ENCODE peak calls at places on chromosomes 4 and X, in nine cellular contexts. E is keratinocyte; G is SK-N-MC; C is suprapubic skin; P is stomach; Z is CD4-positive, alpha-beta memory T cell; V is psoas muscle; A is pancreas; H is cardiac muscle cell. Y is an unnamed sample. For H3K36me3, the result is how much of the 10 kb centered on the place peaks cover.

GRCh38 chr4:119559044-119559647 is 69.5 kb downstream of the PDE5A start:
- DNase-seq in A (no peak), Z (no peak), V (no peak), C (no peak), E (no peak), H (peak), P (no peak), G (peak), Y (peak)

GRCh38 chrX:6693051-6693450 is 158.1 kb upstream of the VCX3A start:
- DNase-seq in G (no peak), C (no peak), A (no peak), E (no peak), V (no peak), Z (no peak), H (no peak), P (no peak), Y (no peak)

GRCh38 chr4:186739802-186740434 is 16.3 kb upstream of the FAT1 start:
- DNase-seq in H (no peak), G (no peak), P (no peak), Z (no peak), C (no peak), V (no peak), E (no peak), A (no peak), Y (no peak)

GRCh38 chr4:89111833-89112563 is 665 bp downstream of the TIGD2 start:
- DNase-seq in E (peak), Z (peak), C (no peak), P (no peak), H (peak), A (no peak), G (no peak), V (no peak), Y (peak)

GRCh38 chr4:7187691-7188090 is 4.6 kb upstream of the SORCS2 start:
- DNase-seq in Z (no peak), H (no peak), V (peak), G (no peak), P (no peak), C (peak), A (peak), E (no peak), Y (no peak)

GRCh38 chrX:124217289-124218251 is 114.9 kb upstream of the TEX13D start:
- DNase-seq in E (peak), C (no peak), V (no peak), G (no peak), A (no peak), P (no peak), H (no peak), Z (peak), Y (no peak)

GRCh38 chr4:143391895-143392294 is 55.2 kb downstream of the GAB1 start:
- DNase-seq in Z (no peak), G (no peak), A (no peak), H (no peak), V (no peak), E (no peak), C (no peak), P (no peak), Y (no peak)

GRCh38 chr4:174209296-174209695 is 74.2 kb downstream of the FBXO8 start:
- DNase-seq in E (no peak), A (no peak), H (no peak), G (no peak), P (no peak), Z (no peak), V (no peak), C (no peak), Y (no peak)

GRCh38 chr4:186621959-186622553 is 66.7 kb upstream of the MTNR1A start:
- DNase-seq in A (no peak), G (no peak), Z (no peak), C (no peak), P (no peak), H (no peak), V (no peak), E (no peak), Y (peak)

GRCh38 chrX:106718709-106719108 is 7.8 kb upstream of the RNF128 start:
- DNase-seq in H (no peak), P (no peak), E (no peak), A (no peak), V (no peak), G (no peak), C (no peak), Z (no peak), Y (peak)

GRCh38 chr4:37847311-37847710 is 20.8 kb downstream of the PGM2 start:
- DNase-seq in G (no peak), E (no peak), P (no peak), Z (no peak), A (no peak), C (no peak), H (no peak), V (no peak), Y (no peak)
- H3K36me3 ChIP-seq in G (under half), E (under half), P (half or more), Z (under half), A (under half), C (half or more), H (under half), V (under half), Y (under half)

GRCh38 chrX:153870288-153870690 is 15.7 kb downstream of the L1CAM start:
- DNase-seq in E (no peak), C (no peak), P (no peak), Z (no peak), G (no peak), H (no peak), A (no peak), V (no peak), Y (no peak)
- H3K36me3 ChIP-seq in E (under half), C (under half), P (under half), Z (under half), G (under half), H (under half), A (under half), V (under half), Y (under half)

DNA sequence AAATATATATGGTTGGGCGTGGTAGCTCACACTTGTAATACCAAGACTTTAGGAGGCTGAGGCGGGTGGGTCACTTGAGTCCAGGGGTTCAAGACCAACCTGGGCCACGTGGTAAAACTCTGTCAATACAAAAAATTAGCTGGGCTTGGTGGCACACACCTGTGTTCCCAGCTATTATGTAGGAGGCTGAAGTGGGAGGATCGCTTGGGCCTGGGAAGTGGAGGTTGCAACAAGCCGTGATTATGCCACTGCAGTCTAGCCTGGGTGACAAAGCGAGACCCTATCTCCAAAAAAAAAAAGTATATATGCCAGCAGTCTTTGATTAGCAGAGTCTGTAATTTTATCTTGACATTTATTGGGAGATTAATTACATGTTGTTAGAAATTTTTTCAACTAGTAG is 8.7 kb downstream of the EIF2S3 start:
- DNase-seq in Z (no peak), H (no peak), A (no peak), V (no peak), G (no peak), P (no peak), C (no peak), E (no peak), Y (no peak)
- H3K36me3 ChIP-seq in Z (under half), H (half or more), A (half or more), V (under half), G (half or more), P (half or more), C (half or more), E (under half), Y (under half)

DNA sequence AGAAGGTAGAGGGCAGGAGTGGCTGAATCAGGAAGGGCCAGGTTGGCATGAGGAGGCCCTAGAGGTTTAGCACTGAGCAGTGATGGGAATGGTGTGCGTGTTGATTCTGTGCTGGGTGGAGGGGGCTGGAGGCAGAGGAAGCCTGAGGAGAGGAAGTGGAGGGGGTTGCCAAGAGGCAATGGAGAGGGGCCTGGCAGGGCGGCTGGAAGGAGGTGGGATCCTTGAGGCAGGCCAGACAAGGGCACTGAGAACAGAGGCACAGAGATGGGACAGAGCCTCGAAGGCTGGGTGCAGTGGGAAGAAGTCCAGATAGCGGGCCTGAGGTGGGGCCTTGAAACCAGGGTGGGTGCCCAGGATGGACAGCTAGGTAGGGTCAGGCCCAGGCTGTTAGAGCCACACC is 24.3 kb downstream of the SH3BP2 start:
- DNase-seq in A (no peak), P (no peak), H (no peak), Z (no peak), E (no peak), V (peak), G (no peak), C (no peak), Y (no peak)
- H3K36me3 ChIP-seq in A (under half), P (under half), H (under half), Z (under half), E (under half), V (under half), G (under half), C (under half), Y (under half)

DNA sequence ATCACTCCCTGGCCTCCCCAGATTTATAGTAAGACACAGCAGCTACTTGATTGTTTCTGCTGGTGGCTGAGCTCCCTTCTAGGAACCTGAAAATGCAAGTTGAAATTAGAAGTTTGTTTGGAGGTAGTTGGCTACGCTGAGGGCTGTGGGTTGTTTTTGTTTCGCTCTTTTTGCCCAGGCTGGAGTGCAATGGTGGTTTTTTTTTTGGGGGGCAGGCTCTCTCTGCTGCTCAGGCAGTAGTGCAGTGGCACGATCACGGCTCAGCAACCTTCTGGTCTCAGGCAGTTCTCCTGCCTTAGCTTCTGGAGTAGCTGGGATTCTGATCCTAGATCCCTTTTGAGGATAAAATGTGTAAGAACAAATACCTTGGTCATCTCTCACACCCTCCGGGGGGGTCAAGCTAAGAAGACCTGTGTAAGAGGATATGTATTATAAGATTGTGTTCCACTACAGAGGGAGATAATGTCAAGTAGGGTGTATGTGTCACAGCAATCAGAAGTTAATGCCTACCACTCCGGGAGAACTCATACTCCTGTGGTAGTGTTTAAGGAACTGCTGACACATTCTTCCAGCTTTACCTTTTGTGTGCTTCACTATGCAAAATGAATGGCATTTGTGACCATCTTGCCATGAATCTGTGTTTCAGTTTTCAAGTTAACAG is 9.7 kb downstream of the JADE1 start:
- DNase-seq in P (no peak), V (no peak), E (no peak), Z (no peak), C (no peak), H (no peak), G (no peak), A (no peak), Y (no peak)
- H3K36me3 ChIP-seq in P (under half), V (under half), E (under half), Z (under half), C (under half), H (under half), G (under half), A (under half), Y (under half)

GRCh38 chr4:84535901-84536300 is 36.8 kb upstream of the NKX6-1 start:
- DNase-seq in G (no peak), Z (no peak), P (no peak), E (no peak), H (no peak), A (no peak), C (no peak), V (no peak), Y (no peak)

GRCh38 chr4:84530449-84530848 is 31.4 kb upstream of the NKX6-1 start:
- DNase-seq in H (no peak), E (no peak), C (no peak), P (no peak), G (peak), A (no peak), Z (no peak), V (no peak), Y (no peak)

GRCh38 chr4:84529169-84529751 is 30.2 kb upstream of the NKX6-1 start:
- DNase-seq in P (no peak), Z (no peak), E (no peak), A (no peak), V (no peak), G (no peak), C (no peak), H (peak), Y (no peak)

GRCh38 chr4:84530871-84531270 is 31.8 kb upstream of the NKX6-1 start:
- DNase-seq in Z (no peak), E (no peak), C (no peak), G (no peak), A (no peak), V (no peak), H (no peak), P (no peak), Y (no peak)

GRCh38 chr4:84531689-84532088 is 32.6 kb upstream of the NKX6-1 start:
- DNase-seq in P (no peak), Z (no peak), E (no peak), H (no peak), V (no peak), C (no peak), G (no peak), A (no peak), Y (no peak)
- H3K36me3 ChIP-seq in P (under half), Z (under half), E (under half), H (under half), V (under half), C (under half), G (under half), A (under half), Y (under half)

DNA sequence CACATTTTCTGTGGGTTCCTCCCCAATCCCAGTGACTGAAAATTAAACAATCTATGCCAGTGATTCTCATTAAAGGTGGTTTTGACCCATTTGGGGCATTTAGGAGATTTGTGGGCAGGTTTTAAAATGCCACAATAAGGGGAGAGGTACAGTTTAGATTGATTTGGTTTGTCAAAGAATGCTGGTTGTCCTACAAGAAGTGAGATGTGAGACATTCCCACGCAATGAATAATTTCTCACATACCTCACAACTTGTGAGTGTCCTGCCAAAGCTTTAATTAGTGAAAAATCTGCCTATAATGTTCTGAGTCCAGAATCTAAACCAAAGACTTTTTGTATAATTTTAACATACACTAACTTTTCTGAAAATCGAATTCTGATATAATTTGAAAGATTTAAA is 199.4 kb downstream of the MAPK10 start:
- DNase-seq in C (no peak), Z (no peak), P (no peak), H (no peak), V (no peak), G (no peak), E (no peak), A (no peak), Y (no peak)
- H3K36me3 ChIP-seq in C (under half), Z (under half), P (under half), H (under half), V (under half), G (under half), E (under half), A (under half), Y (under half)

DNA sequence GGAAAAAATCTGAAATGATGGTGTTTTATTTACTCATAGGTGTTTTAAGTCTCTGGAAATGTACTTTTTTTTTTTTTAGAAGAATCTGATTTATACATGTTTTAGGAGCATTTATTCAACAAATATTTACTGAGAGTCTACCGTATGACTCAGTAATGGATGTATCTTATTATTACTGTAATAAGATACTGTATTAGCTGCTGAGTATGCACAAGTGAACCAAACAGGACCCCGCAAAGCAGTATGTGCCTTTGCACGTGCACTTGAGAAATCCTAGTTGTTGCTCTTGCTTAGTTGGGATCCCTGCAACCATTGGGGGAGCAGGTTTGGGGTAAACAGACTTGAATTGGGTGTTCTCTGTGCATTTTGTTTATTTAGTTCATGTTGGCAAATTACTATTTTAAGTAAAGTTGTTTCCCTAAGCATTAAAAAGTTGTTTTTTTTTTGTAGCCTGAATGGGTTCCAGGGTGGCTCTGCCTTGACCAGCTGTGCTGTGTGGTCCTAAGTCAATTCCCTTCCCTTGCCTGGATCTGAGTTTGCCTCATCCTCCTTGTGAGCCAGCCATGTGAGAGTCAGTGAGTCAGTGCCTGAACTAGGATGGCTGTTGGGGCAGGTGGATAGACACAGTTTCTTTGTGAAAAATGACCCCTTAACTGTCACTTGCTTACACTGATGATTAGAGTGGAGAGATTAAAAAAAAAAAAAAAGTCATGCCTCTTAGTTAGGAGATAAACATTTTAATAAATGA is 27.7 kb downstream of the DCUN1D4 start:
- DNase-seq in E (no peak), P (no peak), V (no peak), G (no peak), H (no peak), Z (no peak), C (no peak), A (no peak), Y (no peak)
- H3K36me3 ChIP-seq in E (under half), P (half or more), V (half or more), G (under half), H (under half), Z (under half), C (half or more), A (under half), Y (under half)

GRCh38 chr4:5662555-5662954 is 45.8 kb downstream of the EVC2 start:
- DNase-seq in C (no peak), H (no peak), P (no peak), A (no peak), G (no peak), Z (no peak), V (no peak), E (no peak), Y (no peak)

GRCh38 chr4:5661237-5661636 is 47.1 kb downstream of the EVC2 start:
- DNase-seq in H (no peak), A (no peak), E (no peak), C (no peak), V (no peak), P (no peak), G (no peak), Z (no peak), Y (no peak)

GRCh38 chr4:5656415-5656814 is 51.9 kb downstream of the EVC2 start:
- DNase-seq in H (peak), E (no peak), Z (no peak), P (no peak), G (no peak), C (no peak), A (no peak), V (no peak), Y (no peak)

GRCh38 chr4:5660185-5660584 is 48.2 kb downstream of the EVC2 start:
- DNase-seq in G (no peak), H (no peak), Z (no peak), P (no peak), C (no peak), A (no peak), V (no peak), E (no peak), Y (no peak)

DNA sequence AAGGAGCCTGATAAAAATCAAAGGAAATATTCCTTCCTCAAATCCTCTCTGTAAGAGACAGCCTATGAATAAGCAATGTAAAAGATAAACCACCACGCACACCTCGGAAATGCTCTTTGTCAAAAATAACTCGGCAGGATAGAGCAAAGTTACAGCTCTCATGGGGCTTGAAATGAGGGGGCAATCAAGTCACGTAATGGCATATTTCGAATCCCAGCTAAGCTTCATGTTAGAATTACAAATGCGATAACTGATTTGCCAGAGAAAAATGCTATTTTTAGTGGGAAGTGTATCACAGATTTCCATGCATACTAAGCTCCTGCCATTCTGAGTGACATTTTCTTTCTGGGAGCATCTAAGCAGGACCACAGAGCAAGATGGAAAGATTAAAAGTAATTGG is 49.4 kb downstream of the EVC2 start:
- DNase-seq in G (no peak), V (no peak), A (no peak), Z (no peak), E (no peak), P (no peak), H (no peak), C (no peak), Y (no peak)
- H3K36me3 ChIP-seq in G (under half), V (under half), A (under half), Z (under half), E (under half), P (half or more), H (under half), C (under half), Y (under half)

GRCh38 chr4:39285111-39285795 is 80.9 kb downstream of the RFC1 start:
- DNase-seq in C (no peak), A (no peak), V (no peak), G (no peak), Z (no peak), E (no peak), P (no peak), H (no peak), Y (no peak)

GRCh38 chr4:39285853-39286252 is 80.3 kb downstream of the RFC1 start:
- DNase-seq in E (no peak), P (no peak), V (no peak), A (no peak), Z (no peak), C (no peak), G (no peak), H (no peak), Y (no peak)

GRCh38 chr4:39280770-39281169 is 85.4 kb downstream of the RFC1 start:
- DNase-seq in V (no peak), C (no peak), Z (no peak), P (no peak), A (no peak), E (no peak), G (no peak), H (no peak), Y (no peak)

GRCh38 chr4:39291686-39292085 is 74.5 kb downstream of the RFC1 start:
- DNase-seq in A (no peak), V (no peak), E (no peak), H (no peak), C (no peak), G (no peak), P (no peak), Z (no peak), Y (no peak)

DNA sequence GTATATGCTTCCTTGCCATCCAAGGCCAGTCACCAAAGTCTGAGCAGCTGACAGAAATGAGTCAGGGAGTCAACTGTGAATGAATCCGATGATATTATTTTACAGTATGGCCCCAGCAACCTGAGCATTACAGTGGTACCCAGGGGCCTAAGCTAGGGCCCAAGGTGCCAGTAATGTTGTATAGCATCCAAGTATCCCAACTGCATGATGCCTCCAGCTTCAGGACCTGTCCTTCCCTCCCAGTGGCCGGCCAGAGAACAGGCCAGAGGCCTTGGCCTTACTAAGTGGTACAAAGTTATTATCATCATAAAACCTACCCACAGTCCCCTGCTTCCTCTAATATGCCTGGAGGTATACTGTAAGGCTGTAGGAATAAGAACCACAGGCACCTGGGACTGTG is 79.9 kb downstream of the RFC1 start:
- DNase-seq in E (no peak), Z (no peak), G (no peak), P (no peak), V (no peak), A (no peak), H (no peak), C (no peak), Y (no peak)
- H3K36me3 ChIP-seq in E (under half), Z (under half), G (half or more), P (half or more), V (half or more), A (under half), H (under half), C (half or more), Y (under half)